ENCODE peak calls at places on chromosomes 4 and X, in five cellular contexts. One of them, this sample, is unnamed.

GRCh38 chrX:29470029-29470428 is 745.3 kb upstream of the MAGEB2 start:
- DNase-seq in HepG2: no peak
- DNase-seq in adrenal gland: no peak
- DNase-seq in lower leg skin: no peak
- DNase-seq in suprapubic skin: no peak
- DNase-seq in this sample: no peak

GRCh38 chr4:52001616-52002015 is 18.5 kb downstream of the LRRC66 start:
- DNase-seq in adrenal gland: no peak
- DNase-seq in lower leg skin: no peak
- DNase-seq in HepG2: no peak
- DNase-seq in suprapubic skin: no peak
- DNase-seq in this sample: no peak

GRCh38 chrX:104921606-104922205 is 298.8 kb downstream of the TEX13A start:
- DNase-seq in suprapubic skin: peak; percentile 60
- DNase-seq in adrenal gland: peak; percentile 7
- DNase-seq in lower leg skin: no peak
- DNase-seq in HepG2: no peak
- DNase-seq in this sample: no peak

GRCh38 chr4:71151054-71151453 is 157.6 kb downstream of the DCK start:
- DNase-seq in HepG2: no peak
- DNase-seq in suprapubic skin: no peak
- DNase-seq in lower leg skin: no peak
- DNase-seq in adrenal gland: no peak
- DNase-seq in this sample: no peak

GRCh38 chr4:4950891-4951290 is 68.4 kb downstream of the CYTL1 start:
- DNase-seq in HepG2: no peak
- DNase-seq in suprapubic skin: no peak
- DNase-seq in adrenal gland: no peak
- DNase-seq in lower leg skin: no peak
- DNase-seq in this sample: no peak

GRCh38 chrX:110006826-110007375 is 4.0 kb downstream of the TMEM164 start:
- DNase-seq in suprapubic skin: no peak
- DNase-seq in adrenal gland: peak; percentile 36
- DNase-seq in HepG2: no peak
- DNase-seq in lower leg skin: no peak
- DNase-seq in this sample: peak; percentile 10

GRCh38 chr4:41122775-41123174 is 91.6 kb downstream of the APBB2 start:
- DNase-seq in HepG2: no peak
- DNase-seq in adrenal gland: no peak
- DNase-seq in suprapubic skin: no peak
- DNase-seq in lower leg skin: no peak
- DNase-seq in this sample: no peak

GRCh38 chrX:120308558-120308957 is 2.7 kb downstream of the TMEM255A start:
- DNase-seq in suprapubic skin: no peak
- DNase-seq in lower leg skin: no peak
- DNase-seq in HepG2: no peak
- DNase-seq in adrenal gland: peak; percentile 13
- DNase-seq in this sample: peak; percentile 18

GRCh38 chr4:84647307-84647884 is 64.5 kb downstream of the CDS1 start:
- DNase-seq in HepG2: no peak
- DNase-seq in adrenal gland: peak; percentile 19
- DNase-seq in lower leg skin: no peak
- DNase-seq in suprapubic skin: no peak
- DNase-seq in this sample: no peak

GRCh38 chr4:165381821-165382373 is 3.1 kb downstream of the CPE start:
- DNase-seq in suprapubic skin: no peak
- DNase-seq in adrenal gland: no peak
- DNase-seq in HepG2: no peak
- DNase-seq in lower leg skin: no peak
- DNase-seq in this sample: no peak

GRCh38 chrX:136143714-136144113 is 3.6 kb upstream of the FHL1 start:
- DNase-seq in HepG2: no peak
- DNase-seq in suprapubic skin: no peak
- DNase-seq in adrenal gland: no peak
- DNase-seq in lower leg skin: no peak
- DNase-seq in this sample: no peak

GRCh38 chrX:97401154-97401553 is 517.4 kb downstream of the RPA4 start:
- DNase-seq in suprapubic skin: no peak
- DNase-seq in adrenal gland: no peak
- DNase-seq in lower leg skin: no peak
- DNase-seq in HepG2: peak; percentile 1
- DNase-seq in this sample: peak; percentile 30

GRCh38 chr4:53905935-53906377 is 158.4 kb downstream of the CHIC2 start:
- DNase-seq in adrenal gland: peak; percentile 47
- DNase-seq in lower leg skin: peak; percentile 37
- DNase-seq in suprapubic skin: no peak
- DNase-seq in HepG2: peak; percentile 36
- DNase-seq in this sample: peak; percentile 4

GRCh38 chr4:168712316-168712855 is 215.5 kb downstream of the PALLD start:
- DNase-seq in suprapubic skin: no peak
- DNase-seq in HepG2: no peak
- DNase-seq in lower leg skin: no peak
- DNase-seq in adrenal gland: no peak
- DNase-seq in this sample: no peak

GRCh38 chr4:168711197-168712120 is 214.6 kb downstream of the PALLD start:
- DNase-seq in lower leg skin: peak; percentile 31
- DNase-seq in HepG2: no peak
- DNase-seq in adrenal gland: no peak
- DNase-seq in suprapubic skin: no peak
- DNase-seq in this sample: no peak

GRCh38 chr4:168710353-168710946 is 213.6 kb downstream of the PALLD start:
- DNase-seq in lower leg skin: no peak
- DNase-seq in adrenal gland: peak; percentile 29
- DNase-seq in suprapubic skin: no peak
- DNase-seq in HepG2: peak; percentile 18
- DNase-seq in this sample: peak; percentile 3

GRCh38 chr4:168715889-168716288 is 219.0 kb downstream of the PALLD start:
- DNase-seq in adrenal gland: no peak
- DNase-seq in lower leg skin: no peak
- DNase-seq in suprapubic skin: no peak
- DNase-seq in HepG2: no peak
- DNase-seq in this sample: no peak

GRCh38 chr4:168713193-168713592 is 216.3 kb downstream of the PALLD start:
- DNase-seq in adrenal gland: no peak
- DNase-seq in suprapubic skin: no peak
- DNase-seq in HepG2: no peak
- DNase-seq in lower leg skin: no peak
- DNase-seq in this sample: no peak
- TF ChIP-seq POLR2A in adrenal gland: no peak
- TF ChIP-seq POLR2A in suprapubic skin: no peak
- TF ChIP-seq POLR2A in HepG2: no peak
- TF ChIP-seq POLR2A in lower leg skin: no peak
- TF ChIP-seq POLR2A in this sample: no peak

DNA sequence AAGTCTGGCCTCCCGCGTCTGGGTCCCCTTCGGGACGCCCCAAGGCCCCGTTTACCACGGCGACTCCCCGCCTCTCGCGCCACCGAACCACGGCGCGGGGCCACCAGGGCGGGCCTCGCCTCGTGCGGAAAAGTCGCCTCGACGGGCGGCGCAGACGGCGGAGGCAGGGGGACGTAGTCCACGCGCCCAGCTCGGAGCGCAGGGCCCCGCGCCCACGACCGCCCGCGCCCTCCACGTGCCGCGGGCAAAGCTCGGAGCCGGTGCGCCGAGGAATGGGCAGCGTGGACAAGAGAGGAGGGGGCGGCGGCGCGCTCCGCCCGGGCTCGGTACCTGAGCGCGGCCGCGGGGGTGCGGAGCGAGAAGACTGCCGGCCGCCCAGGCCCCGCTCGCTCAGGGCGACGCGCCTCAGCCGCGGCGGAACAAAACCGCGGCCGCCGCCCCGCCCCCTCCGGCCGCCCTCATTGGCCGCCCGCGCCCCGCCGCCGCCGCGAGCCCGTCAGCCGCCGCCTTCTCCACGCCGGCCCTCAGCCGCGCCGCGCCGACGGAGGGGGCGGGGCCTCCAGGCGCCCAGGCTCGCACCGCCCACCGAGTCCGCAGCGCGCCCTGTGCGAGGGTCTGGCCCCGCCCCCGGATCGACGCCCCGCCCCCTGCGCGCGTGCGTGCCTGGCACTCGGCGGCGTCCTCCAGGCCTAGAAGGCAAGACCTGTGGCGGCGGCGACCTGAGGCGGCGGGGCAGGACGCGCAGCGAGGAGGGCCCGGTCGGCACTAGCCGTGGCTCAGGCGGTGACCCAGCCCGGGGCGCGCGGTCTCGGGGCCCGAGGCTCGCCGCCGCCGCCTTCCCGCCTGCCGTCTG is at the start of gene FAM53A:
- DNase-seq in HepG2: peak; percentile 58
- DNase-seq in suprapubic skin: peak; percentile 94
- DNase-seq in lower leg skin: peak; percentile 88
- DNase-seq in adrenal gland: peak; percentile 88
- DNase-seq in this sample: peak; percentile 93
- TF ChIP-seq POLR2A in HepG2: peak; percentile 40
- TF ChIP-seq POLR2A in suprapubic skin: no peak
- TF ChIP-seq POLR2A in lower leg skin: no peak
- TF ChIP-seq POLR2A in adrenal gland: no peak
- TF ChIP-seq POLR2A in this sample: peak; percentile 40

DNA sequence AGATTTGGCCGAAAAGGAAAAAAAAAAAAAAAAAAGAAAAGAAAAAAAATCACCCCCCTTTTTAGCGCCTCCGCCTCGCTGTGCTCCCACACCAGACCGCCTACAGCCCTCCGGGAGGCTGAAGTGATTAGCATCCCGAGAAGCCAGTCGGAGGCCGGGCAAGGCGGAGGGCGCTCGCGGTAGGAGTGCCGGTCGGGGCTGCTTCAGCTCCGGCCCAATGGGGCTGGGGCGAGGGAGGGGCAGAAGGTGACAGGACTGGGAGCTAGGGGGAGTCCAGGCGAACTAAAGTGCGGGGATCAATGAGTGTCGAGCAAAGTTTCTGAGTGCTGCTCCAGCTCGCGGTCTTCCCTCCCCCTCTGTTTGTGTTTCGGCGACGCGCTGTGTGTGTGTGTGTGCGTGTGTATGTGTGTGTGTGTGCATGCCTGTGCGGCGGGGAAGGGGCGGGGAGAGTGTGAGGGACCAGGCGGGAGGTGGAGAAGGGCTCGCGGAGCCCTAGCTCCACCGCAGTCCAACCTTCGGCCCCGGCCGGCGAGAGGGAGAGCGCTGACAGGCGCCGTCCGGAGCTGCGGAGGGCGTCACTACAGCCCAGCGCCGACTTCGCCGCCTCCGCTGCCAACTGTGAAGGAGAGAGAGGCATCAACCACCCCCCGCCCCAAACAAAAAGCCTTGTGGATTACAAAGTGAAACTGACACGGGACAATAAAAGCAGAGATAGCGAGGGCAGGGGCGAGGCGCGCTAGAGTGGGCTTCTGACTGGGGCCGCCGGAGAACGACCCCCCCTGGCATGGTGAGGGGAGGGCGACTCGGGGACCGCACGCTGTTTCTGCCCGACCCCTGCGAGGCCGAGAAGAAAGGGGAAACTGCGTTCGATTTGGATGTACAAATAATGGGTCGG is at the start of gene FAT4:
- DNase-seq in suprapubic skin: peak; percentile 96
- DNase-seq in adrenal gland: peak; percentile 95
- DNase-seq in lower leg skin: peak; percentile 89
- DNase-seq in HepG2: peak; percentile 88
- DNase-seq in this sample: peak; percentile 72
- TF ChIP-seq POLR2A in suprapubic skin: peak; percentile 62
- TF ChIP-seq POLR2A in adrenal gland: peak; percentile 31
- TF ChIP-seq POLR2A in lower leg skin: no peak
- TF ChIP-seq POLR2A in HepG2: no peak
- TF ChIP-seq POLR2A in this sample: no peak

GRCh38 chr4:128061566-128062536 is 739 bp downstream of the LARP1B start:
- DNase-seq in adrenal gland: peak; percentile 68
- DNase-seq in suprapubic skin: peak; percentile 75
- DNase-seq in lower leg skin: peak; percentile 29
- DNase-seq in HepG2: peak; percentile 64
- DNase-seq in this sample: peak; percentile 74
- TF ChIP-seq POLR2A in adrenal gland: no peak
- TF ChIP-seq POLR2A in suprapubic skin: no peak
- TF ChIP-seq POLR2A in lower leg skin: no peak
- TF ChIP-seq POLR2A in HepG2: peak; percentile 33
- TF ChIP-seq POLR2A in this sample: peak; percentile 19

DNA sequence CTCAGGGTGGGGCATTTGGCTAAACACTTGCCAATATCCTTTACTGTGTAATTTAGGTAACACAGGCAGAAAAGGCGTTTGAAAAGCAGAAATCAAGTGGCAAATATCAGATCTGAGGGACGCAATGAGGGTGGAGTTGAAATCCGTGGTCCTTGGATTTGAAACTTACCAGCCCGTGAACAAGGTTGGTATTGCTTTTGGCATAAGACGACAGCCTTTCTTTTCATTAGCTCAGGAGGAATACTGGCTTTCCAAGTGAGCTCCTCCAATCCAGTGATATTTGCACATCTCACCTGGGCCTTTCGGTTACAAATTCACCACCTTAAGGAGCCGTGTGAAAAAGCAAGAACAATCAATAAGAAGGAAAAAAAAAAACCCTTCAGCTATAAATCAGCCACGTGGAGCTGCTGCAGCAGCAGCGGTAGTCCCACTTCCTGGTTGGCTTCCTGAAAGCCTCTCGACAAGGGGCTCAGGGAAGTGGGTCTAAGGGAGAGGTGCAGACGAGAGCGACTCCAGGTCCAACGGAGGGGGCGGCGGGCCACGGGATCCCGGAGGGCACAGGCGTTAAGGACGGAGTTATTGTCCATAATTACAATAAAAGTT is 717 bp upstream of the GALNT7 start:
- DNase-seq in suprapubic skin: peak; percentile 68
- DNase-seq in adrenal gland: peak; percentile 34
- DNase-seq in HepG2: no peak
- DNase-seq in lower leg skin: no peak
- DNase-seq in this sample: peak; percentile 43
- TF ChIP-seq POLR2A in suprapubic skin: no peak
- TF ChIP-seq POLR2A in adrenal gland: no peak
- TF ChIP-seq POLR2A in HepG2: no peak
- TF ChIP-seq POLR2A in lower leg skin: no peak
- TF ChIP-seq POLR2A in this sample: no peak

DNA sequence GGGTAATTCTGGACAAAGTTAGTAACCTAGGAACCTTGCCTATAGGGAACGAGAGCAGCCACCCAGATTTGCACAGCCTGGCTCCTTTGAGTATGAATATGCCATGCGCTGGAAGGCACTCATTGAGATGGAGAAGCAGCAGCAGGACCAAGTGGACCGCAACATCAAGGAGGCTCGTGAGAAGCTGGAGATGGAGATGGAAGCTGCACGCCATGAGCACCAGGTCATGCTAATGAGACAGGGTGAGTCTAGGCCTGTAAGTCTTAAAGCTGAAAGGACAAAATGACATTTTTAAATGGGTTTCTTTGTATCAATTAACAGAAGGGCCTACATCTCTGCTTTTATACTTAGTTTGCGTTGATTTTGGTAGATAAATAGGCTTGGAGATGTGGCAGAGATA is 4.7 kb upstream of the ITGB1BP2 start:
- DNase-seq in HepG2: no peak
- DNase-seq in adrenal gland: no peak
- DNase-seq in suprapubic skin: no peak
- DNase-seq in lower leg skin: no peak
- DNase-seq in this sample: no peak
- TF ChIP-seq POLR2A in HepG2: no peak
- TF ChIP-seq POLR2A in adrenal gland: no peak
- TF ChIP-seq POLR2A in suprapubic skin: no peak
- TF ChIP-seq POLR2A in lower leg skin: no peak
- TF ChIP-seq POLR2A in this sample: no peak

This sample was measured in erythroblast.